ENCODE peak calls at places on chromosomes 1 and 21, in five cellular contexts. One of them, this sample, is unnamed.

GRCh38 chr1:234265321-234265720 is 107.9 kb upstream of the COA6 start:
- DNase-seq in colonic mucosa: no peak
- DNase-seq in astrocyte of the cerebellum: no peak
- DNase-seq in GM20000: no peak
- DNase-seq in IMR-90: no peak
- DNase-seq in this sample: no peak

GRCh38 chr1:12166834-12167492 is at the start of gene TNFRSF1B:
- DNase-seq in GM20000: peak; percentile 96
- DNase-seq in IMR-90: peak; percentile 29
- DNase-seq in astrocyte of the cerebellum: no peak
- DNase-seq in colonic mucosa: peak; percentile 78
- DNase-seq in this sample: peak; percentile 81

GRCh38 chr1:43708006-43708412 is 673 bp downstream of the ST3GAL3 start:
- DNase-seq in colonic mucosa: no peak
- DNase-seq in astrocyte of the cerebellum: no peak
- DNase-seq in IMR-90: peak; percentile 57
- DNase-seq in GM20000: no peak
- DNase-seq in this sample: no peak

GRCh38 chr1:10308001-10308400 is 90.9 kb upstream of the PGD start:
- DNase-seq in colonic mucosa: no peak
- DNase-seq in astrocyte of the cerebellum: no peak
- DNase-seq in IMR-90: no peak
- DNase-seq in GM20000: no peak
- DNase-seq in this sample: no peak

GRCh38 chr1:111952258-111952657 is 37.2 kb downstream of the KCND3 start:
- DNase-seq in astrocyte of the cerebellum: no peak
- DNase-seq in GM20000: no peak
- DNase-seq in colonic mucosa: no peak
- DNase-seq in IMR-90: no peak
- DNase-seq in this sample: no peak

GRCh38 chr21:32134441-32135159 is 144.2 kb downstream of the MIS18A start:
- DNase-seq in IMR-90: no peak
- DNase-seq in colonic mucosa: no peak
- DNase-seq in astrocyte of the cerebellum: no peak
- DNase-seq in GM20000: no peak
- DNase-seq in this sample: no peak

GRCh38 chr21:35172231-35172630 is 123.1 kb upstream of the RUNX1 start:
- DNase-seq in colonic mucosa: no peak
- DNase-seq in astrocyte of the cerebellum: no peak
- DNase-seq in GM20000: no peak
- DNase-seq in IMR-90: no peak
- DNase-seq in this sample: no peak

GRCh38 chr1:232472485-232473041 is 157.4 kb downstream of the SIPA1L2 start:
- DNase-seq in colonic mucosa: no peak
- DNase-seq in astrocyte of the cerebellum: no peak
- DNase-seq in IMR-90: peak; percentile 83
- DNase-seq in GM20000: no peak
- DNase-seq in this sample: no peak

GRCh38 chr1:177228721-177229088 is 57.9 kb downstream of the BRINP2 start:
- DNase-seq in colonic mucosa: no peak
- DNase-seq in astrocyte of the cerebellum: no peak
- DNase-seq in IMR-90: peak; percentile 50
- DNase-seq in GM20000: no peak
- DNase-seq in this sample: no peak

GRCh38 chr1:24233684-24234600 is 46.9 kb upstream of the IFNLR1 start:
- DNase-seq in colonic mucosa: no peak
- DNase-seq in astrocyte of the cerebellum: peak; percentile 52
- DNase-seq in IMR-90: peak; percentile 6
- DNase-seq in GM20000: no peak
- DNase-seq in this sample: no peak

GRCh38 chr1:114131526-114132220 is 22.0 kb downstream of the SYT6 start:
- DNase-seq in GM20000: no peak
- DNase-seq in colonic mucosa: no peak
- DNase-seq in IMR-90: peak; percentile 3
- DNase-seq in astrocyte of the cerebellum: no peak
- DNase-seq in this sample: no peak

GRCh38 chr1:12157366-12158231 is 9.2 kb upstream of the TNFRSF1B start:
- DNase-seq in GM20000: peak; percentile 56
- DNase-seq in colonic mucosa: no peak
- DNase-seq in IMR-90: no peak
- DNase-seq in astrocyte of the cerebellum: no peak
- DNase-seq in this sample: no peak

GRCh38 chr1:203268901-203269653 is 36.2 kb upstream of the BTG2 start:
- DNase-seq in IMR-90: peak; percentile 77
- DNase-seq in astrocyte of the cerebellum: peak; percentile 55
- DNase-seq in GM20000: peak; percentile 78
- DNase-seq in colonic mucosa: peak; percentile 57
- DNase-seq in this sample: no peak

GRCh38 chr1:230067441-230067870 is 418 bp downstream of the GALNT2 start:
- DNase-seq in IMR-90: no peak
- DNase-seq in GM20000: no peak
- DNase-seq in colonic mucosa: peak; percentile 53
- DNase-seq in astrocyte of the cerebellum: no peak
- DNase-seq in this sample: no peak

GRCh38 chr1:57887973-57888491 is 464.2 kb upstream of the DAB1 start:
- DNase-seq in GM20000: no peak
- DNase-seq in IMR-90: no peak
- DNase-seq in colonic mucosa: no peak
- DNase-seq in astrocyte of the cerebellum: no peak
- DNase-seq in this sample: no peak

GRCh38 chr1:214548988-214549387 is 2.4 kb downstream of the PTPN14 start:
- DNase-seq in GM20000: no peak
- DNase-seq in astrocyte of the cerebellum: no peak
- DNase-seq in colonic mucosa: no peak
- DNase-seq in IMR-90: peak; percentile 63
- DNase-seq in this sample: peak; percentile 76

DNA sequence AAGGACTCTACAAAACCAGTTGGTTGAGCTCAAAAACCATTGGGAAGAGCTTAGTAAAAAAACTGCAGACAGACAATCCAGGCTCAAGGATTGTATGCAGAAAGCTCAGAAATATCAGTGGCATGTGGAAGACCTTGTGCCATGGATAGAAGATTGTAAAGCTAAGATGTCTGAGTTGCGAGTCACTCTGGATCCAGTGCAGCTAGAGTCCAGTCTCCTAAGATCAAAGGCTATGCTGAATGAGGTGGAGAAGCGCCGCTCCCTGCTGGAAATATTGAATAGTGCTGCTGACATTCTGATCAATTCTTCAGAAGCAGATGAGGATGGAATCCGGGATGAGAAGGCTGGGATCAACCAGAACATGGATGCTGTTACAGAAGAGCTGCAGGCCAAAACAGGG is 104.0 kb upstream of the BMP8A start:
- DNase-seq in IMR-90: peak; percentile 94
- DNase-seq in astrocyte of the cerebellum: peak; percentile 68
- DNase-seq in colonic mucosa: no peak
- DNase-seq in GM20000: no peak
- DNase-seq in this sample: no peak
- TF ChIP-seq CTCF in IMR-90: peak; percentile 53
- TF ChIP-seq CTCF in astrocyte of the cerebellum: peak; percentile 55
- TF ChIP-seq CTCF in colonic mucosa: no peak
- TF ChIP-seq CTCF in GM20000: no peak
- TF ChIP-seq CTCF in this sample: no peak

GRCh38 chr1:22760453-22760852 is 49.8 kb downstream of the EPHB2 start:
- DNase-seq in GM20000: no peak
- DNase-seq in astrocyte of the cerebellum: no peak
- DNase-seq in colonic mucosa: no peak
- DNase-seq in IMR-90: peak; percentile 26
- DNase-seq in this sample: no peak
- TF ChIP-seq CTCF in GM20000: no peak
- TF ChIP-seq CTCF in astrocyte of the cerebellum: no peak
- TF ChIP-seq CTCF in colonic mucosa: no peak
- TF ChIP-seq CTCF in IMR-90: no peak
- TF ChIP-seq CTCF in this sample: no peak

GRCh38 chr1:2821373-2821955 is 20.0 kb upstream of the TTC34 start:
- DNase-seq in IMR-90: no peak
- DNase-seq in GM20000: no peak
- DNase-seq in astrocyte of the cerebellum: no peak
- DNase-seq in colonic mucosa: no peak
- DNase-seq in this sample: no peak

GRCh38 chr1:2823921-2824660 is 22.6 kb upstream of the TTC34 start:
- DNase-seq in IMR-90: no peak
- DNase-seq in GM20000: no peak
- DNase-seq in astrocyte of the cerebellum: no peak
- DNase-seq in colonic mucosa: no peak
- DNase-seq in this sample: no peak

GRCh38 chr1:2822621-2823145 is 21.2 kb upstream of the TTC34 start:
- DNase-seq in GM20000: no peak
- DNase-seq in astrocyte of the cerebellum: no peak
- DNase-seq in colonic mucosa: no peak
- DNase-seq in IMR-90: no peak
- DNase-seq in this sample: no peak

GRCh38 chr1:2820731-2821372 is 19.4 kb upstream of the TTC34 start:
- DNase-seq in colonic mucosa: no peak
- DNase-seq in IMR-90: no peak
- DNase-seq in GM20000: no peak
- DNase-seq in astrocyte of the cerebellum: no peak
- DNase-seq in this sample: no peak

DNA sequence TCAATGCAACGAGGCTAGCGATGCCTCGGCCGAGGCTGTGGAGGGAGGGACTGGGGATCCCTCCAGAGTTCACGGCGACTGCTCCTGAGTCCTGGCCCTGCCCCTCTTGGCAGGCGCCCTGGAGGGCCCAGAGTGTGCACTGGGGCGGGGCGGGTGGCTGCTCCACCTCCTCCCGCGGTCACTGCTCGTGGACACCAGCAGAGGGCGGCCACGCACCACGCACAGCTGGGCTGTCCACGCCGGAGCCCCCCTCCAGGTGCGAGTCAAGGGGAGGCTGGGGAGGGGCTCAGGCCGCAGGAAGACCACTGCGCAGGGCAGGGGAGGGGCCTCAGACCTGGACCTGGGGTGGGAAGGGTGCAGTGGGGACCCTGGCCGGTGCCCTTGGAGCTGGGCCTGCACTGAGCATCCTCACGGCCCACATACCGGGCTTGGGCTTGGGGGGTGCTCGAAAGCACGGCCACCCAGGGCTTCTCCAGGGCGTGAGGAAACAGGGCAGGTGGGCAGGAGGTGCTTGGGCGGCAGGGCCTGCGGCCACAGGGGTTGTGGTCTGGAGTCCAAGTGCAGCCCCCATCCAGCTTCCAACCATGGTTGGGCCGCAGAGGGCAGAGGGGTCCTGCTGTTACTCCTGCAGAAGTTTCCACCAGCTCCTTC is 20.6 kb upstream of the TTC34 start:
- DNase-seq in GM20000: no peak
- DNase-seq in colonic mucosa: peak; percentile 22
- DNase-seq in IMR-90: no peak
- DNase-seq in astrocyte of the cerebellum: no peak
- DNase-seq in this sample: peak; percentile 66
- TF ChIP-seq CTCF in GM20000: peak; percentile 39
- TF ChIP-seq CTCF in colonic mucosa: peak; percentile 66
- TF ChIP-seq CTCF in IMR-90: no peak
- TF ChIP-seq CTCF in astrocyte of the cerebellum: no peak
- TF ChIP-seq CTCF in this sample: peak; percentile 40

DNA sequence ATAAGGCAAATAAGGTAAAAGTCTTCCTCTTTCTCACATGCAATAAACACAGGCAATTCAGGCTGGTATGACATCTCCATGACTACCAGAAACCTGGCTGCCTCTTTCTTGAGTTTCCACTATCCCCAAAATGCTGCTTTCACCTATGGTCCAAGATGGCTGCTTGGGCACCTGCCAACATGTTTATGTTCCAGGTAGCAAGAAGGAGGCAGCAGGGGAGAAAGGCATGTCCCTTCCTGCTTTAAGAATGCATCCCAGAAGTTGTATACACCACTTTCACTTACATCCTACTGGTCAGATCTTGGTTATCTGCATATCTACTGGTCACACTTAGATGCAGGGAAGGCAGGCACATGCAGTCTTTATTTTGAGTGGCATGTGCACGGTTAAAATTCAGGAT is 19.4 kb upstream of the ACOT11 start:
- DNase-seq in GM20000: no peak
- DNase-seq in IMR-90: no peak
- DNase-seq in colonic mucosa: no peak
- DNase-seq in astrocyte of the cerebellum: no peak
- DNase-seq in this sample: no peak
- TF ChIP-seq CTCF in GM20000: no peak
- TF ChIP-seq CTCF in IMR-90: no peak
- TF ChIP-seq CTCF in colonic mucosa: no peak
- TF ChIP-seq CTCF in astrocyte of the cerebellum: no peak
- TF ChIP-seq CTCF in this sample: no peak

DNA sequence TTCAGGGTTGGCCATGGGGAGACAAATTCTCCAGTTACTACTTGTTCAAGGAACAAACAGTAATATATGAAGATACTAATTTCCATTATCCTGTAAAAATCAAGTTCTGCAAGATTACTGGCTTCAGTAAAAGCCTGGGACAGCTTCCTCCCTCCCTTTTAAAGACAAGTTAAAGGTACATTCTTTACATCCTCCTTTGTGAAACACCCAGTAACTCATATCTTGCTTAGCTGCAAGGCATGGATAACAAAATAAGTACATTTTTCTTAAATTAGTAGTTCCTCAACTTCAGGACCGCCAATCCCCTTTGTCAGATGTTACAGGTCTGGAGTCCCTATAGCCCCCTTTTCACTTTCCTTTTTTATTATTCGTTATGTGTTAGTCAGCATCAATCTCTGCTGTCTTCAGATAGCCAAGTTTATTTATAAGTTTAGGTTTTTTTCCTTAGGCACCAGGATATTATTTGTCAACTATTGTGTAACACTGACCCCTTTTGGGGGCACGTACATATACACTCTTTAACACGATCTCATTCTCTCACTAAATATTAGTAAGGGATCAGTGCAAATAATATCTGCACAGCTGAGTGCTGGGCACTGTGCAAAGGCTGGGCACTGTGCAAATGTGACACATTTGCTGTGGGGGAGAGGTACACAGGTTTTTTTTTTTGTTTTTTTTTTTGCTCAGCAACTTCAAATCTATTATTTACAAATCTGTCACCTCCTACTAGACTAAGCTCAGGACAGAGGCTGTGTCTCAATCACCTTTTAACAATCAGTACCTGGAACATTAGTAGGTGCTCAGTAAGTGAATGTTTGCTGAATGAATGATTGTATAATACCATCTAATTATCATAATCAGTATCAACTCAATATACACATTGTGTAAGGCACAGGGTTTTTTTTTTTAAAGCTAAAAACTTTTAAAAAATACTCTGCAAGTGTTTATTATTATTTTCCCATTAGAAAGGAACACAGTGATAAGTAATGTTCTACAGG is 9.6 kb downstream of the ERRFI1 start:
- DNase-seq in colonic mucosa: no peak
- DNase-seq in GM20000: no peak
- DNase-seq in astrocyte of the cerebellum: no peak
- DNase-seq in IMR-90: no peak
- DNase-seq in this sample: no peak
- TF ChIP-seq CTCF in colonic mucosa: no peak
- TF ChIP-seq CTCF in GM20000: no peak
- TF ChIP-seq CTCF in astrocyte of the cerebellum: no peak
- TF ChIP-seq CTCF in IMR-90: peak; percentile 3
- TF ChIP-seq CTCF in this sample: no peak

GRCh38 chr21:23694396-23694795 is 1912.9 kb downstream of the MRPL39 start:
- DNase-seq in IMR-90: no peak
- DNase-seq in GM20000: no peak
- DNase-seq in colonic mucosa: no peak
- DNase-seq in astrocyte of the cerebellum: no peak
- DNase-seq in this sample: no peak
- TF ChIP-seq CTCF in IMR-90: no peak
- TF ChIP-seq CTCF in GM20000: no peak
- TF ChIP-seq CTCF in colonic mucosa: no peak
- TF ChIP-seq CTCF in astrocyte of the cerebellum: no peak
- TF ChIP-seq CTCF in this sample: no peak

GRCh38 chr1:218299416-218299815 is 14.3 kb downstream of the RRP15 start:
- DNase-seq in IMR-90: peak; percentile 77
- DNase-seq in GM20000: no peak
- DNase-seq in astrocyte of the cerebellum: peak; percentile 54
- DNase-seq in colonic mucosa: no peak
- DNase-seq in this sample: no peak
- TF ChIP-seq CTCF in IMR-90: peak; percentile 65
- TF ChIP-seq CTCF in GM20000: no peak
- TF ChIP-seq CTCF in astrocyte of the cerebellum: peak; percentile 59
- TF ChIP-seq CTCF in colonic mucosa: no peak
- TF ChIP-seq CTCF in this sample: no peak